ENCODE peak calls at places on chromosomes 7 and 10, in seven cellular contexts. One of them, this sample, is unnamed.

GRCh38 chr10:47104786-47105385 is 193.7 kb downstream of the PTPN20 start:
- ATAC-seq in K562: no peak
- ATAC-seq in right lobe of liver: peak
- ATAC-seq in HepG2: no peak
- ATAC-seq in A549: no peak
- ATAC-seq in GM12878: no peak
- ATAC-seq in gastrocnemius medialis: peak
- ATAC-seq in this sample: peak

GRCh38 chr7:155682484-155682883 is 38.0 kb downstream of the RBM33 start:
- ATAC-seq in GM12878: no peak
- ATAC-seq in A549: no peak
- ATAC-seq in right lobe of liver: peak
- ATAC-seq in K562: no peak
- ATAC-seq in HepG2: peak
- ATAC-seq in gastrocnemius medialis: no peak
- ATAC-seq in this sample: no peak

GRCh38 chr10:656883-657282 is 32.6 kb downstream of the DIP2C start:
- ATAC-seq in right lobe of liver: no peak
- ATAC-seq in A549: no peak
- ATAC-seq in gastrocnemius medialis: no peak
- ATAC-seq in HepG2: no peak
- ATAC-seq in K562: no peak
- ATAC-seq in GM12878: no peak
- ATAC-seq in this sample: no peak

GRCh38 chr7:665251-665650 is 61.2 kb upstream of the DNAAF5 start:
- ATAC-seq in right lobe of liver: no peak
- ATAC-seq in GM12878: no peak
- ATAC-seq in A549: no peak
- ATAC-seq in HepG2: peak
- ATAC-seq in K562: no peak
- ATAC-seq in gastrocnemius medialis: no peak
- ATAC-seq in this sample: no peak

GRCh38 chr7:92709150-92709549 is 119.0 kb upstream of the FAM133B start:
- ATAC-seq in right lobe of liver: no peak
- ATAC-seq in gastrocnemius medialis: no peak
- ATAC-seq in K562: no peak
- ATAC-seq in A549: no peak
- ATAC-seq in HepG2: no peak
- ATAC-seq in GM12878: peak
- ATAC-seq in this sample: no peak

GRCh38 chr7:88480901-88481300 is 174.2 kb upstream of the STEAP4 start:
- ATAC-seq in A549: no peak
- ATAC-seq in K562: no peak
- ATAC-seq in HepG2: no peak
- ATAC-seq in GM12878: no peak
- ATAC-seq in right lobe of liver: no peak
- ATAC-seq in gastrocnemius medialis: no peak
- ATAC-seq in this sample: no peak

GRCh38 chr10:70982443-70982842 is 94.1 kb upstream of the PCBD1 start:
- ATAC-seq in K562: no peak
- ATAC-seq in GM12878: peak
- ATAC-seq in gastrocnemius medialis: no peak
- ATAC-seq in HepG2: peak
- ATAC-seq in right lobe of liver: no peak
- ATAC-seq in A549: no peak
- ATAC-seq in this sample: no peak

GRCh38 chr10:7417807-7418206 is 7.0 kb upstream of the SFMBT2 start:
- ATAC-seq in right lobe of liver: no peak
- ATAC-seq in gastrocnemius medialis: no peak
- ATAC-seq in GM12878: peak
- ATAC-seq in K562: no peak
- ATAC-seq in HepG2: no peak
- ATAC-seq in A549: no peak
- ATAC-seq in this sample: no peak

GRCh38 chr7:39720586-39720985 is 97.2 kb downstream of the RALA start:
- ATAC-seq in K562: peak
- ATAC-seq in GM12878: no peak
- ATAC-seq in right lobe of liver: peak
- ATAC-seq in A549: no peak
- ATAC-seq in HepG2: peak
- ATAC-seq in gastrocnemius medialis: no peak
- ATAC-seq in this sample: no peak

GRCh38 chr10:73207883-73208282 is 39.2 kb downstream of the DNAJC9 start:
- ATAC-seq in GM12878: no peak
- ATAC-seq in A549: no peak
- ATAC-seq in gastrocnemius medialis: no peak
- ATAC-seq in HepG2: no peak
- ATAC-seq in right lobe of liver: no peak
- ATAC-seq in K562: peak
- ATAC-seq in this sample: peak

GRCh38 chr10:90849956-90850749 is 7.7 kb downstream of the HTR7 start:
- ATAC-seq in HepG2: no peak
- ATAC-seq in K562: no peak
- ATAC-seq in gastrocnemius medialis: no peak
- ATAC-seq in right lobe of liver: no peak
- ATAC-seq in A549: no peak
- ATAC-seq in GM12878: no peak
- ATAC-seq in this sample: no peak

GRCh38 chr7:28136420-28136819 is 44.2 kb downstream of the JAZF1 start:
- ATAC-seq in GM12878: no peak
- ATAC-seq in A549: no peak
- ATAC-seq in K562: no peak
- ATAC-seq in gastrocnemius medialis: no peak
- ATAC-seq in HepG2: no peak
- ATAC-seq in right lobe of liver: no peak
- ATAC-seq in this sample: no peak

GRCh38 chr7:140330128-140330527 is 68.2 kb downstream of the SLC37A3 start:
- ATAC-seq in right lobe of liver: no peak
- ATAC-seq in GM12878: no peak
- ATAC-seq in gastrocnemius medialis: no peak
- ATAC-seq in K562: no peak
- ATAC-seq in A549: no peak
- ATAC-seq in HepG2: no peak
- ATAC-seq in this sample: no peak

GRCh38 chr10:99411546-99411945 is 18.9 kb downstream of the GOT1 start:
- ATAC-seq in right lobe of liver: peak
- ATAC-seq in A549: no peak
- ATAC-seq in HepG2: no peak
- ATAC-seq in gastrocnemius medialis: peak
- ATAC-seq in K562: no peak
- ATAC-seq in GM12878: no peak
- ATAC-seq in this sample: no peak

GRCh38 chr10:123704076-123704475 is 37.9 kb downstream of the GPR26 start:
- ATAC-seq in HepG2: no peak
- ATAC-seq in right lobe of liver: no peak
- ATAC-seq in gastrocnemius medialis: no peak
- ATAC-seq in A549: no peak
- ATAC-seq in GM12878: no peak
- ATAC-seq in K562: no peak
- ATAC-seq in this sample: no peak

GRCh38 chr10:80471009-80471408 is 16.9 kb downstream of the TSPAN14 start:
- ATAC-seq in gastrocnemius medialis: no peak
- ATAC-seq in HepG2: no peak
- ATAC-seq in A549: no peak
- ATAC-seq in right lobe of liver: no peak
- ATAC-seq in K562: no peak
- ATAC-seq in GM12878: peak
- ATAC-seq in this sample: no peak

GRCh38 chr7:100825760-100826545 is 1.4 kb downstream of the EPHB4 start:
- ATAC-seq in gastrocnemius medialis: no peak
- ATAC-seq in GM12878: no peak
- ATAC-seq in K562: peak
- ATAC-seq in HepG2: peak
- ATAC-seq in right lobe of liver: no peak
- ATAC-seq in A549: peak
- ATAC-seq in this sample: no peak

GRCh38 chr7:100829150-100829716 is 1.9 kb upstream of the EPHB4 start:
- ATAC-seq in gastrocnemius medialis: peak
- ATAC-seq in HepG2: no peak
- ATAC-seq in K562: peak
- ATAC-seq in right lobe of liver: peak
- ATAC-seq in A549: no peak
- ATAC-seq in GM12878: no peak
- ATAC-seq in this sample: peak

GRCh38 chr7:100826546-100827329 is 585 bp downstream of the EPHB4 start:
- ATAC-seq in GM12878: no peak
- ATAC-seq in HepG2: peak
- ATAC-seq in A549: peak
- ATAC-seq in gastrocnemius medialis: peak
- ATAC-seq in right lobe of liver: peak
- ATAC-seq in K562: peak
- ATAC-seq in this sample: peak

GRCh38 chr7:100825215-100825671 is 2.1 kb downstream of the EPHB4 start:
- ATAC-seq in right lobe of liver: peak
- ATAC-seq in GM12878: no peak
- ATAC-seq in A549: no peak
- ATAC-seq in K562: peak
- ATAC-seq in HepG2: peak
- ATAC-seq in gastrocnemius medialis: no peak
- ATAC-seq in this sample: no peak

GRCh38 chr7:100827330-100828226 is at the start of gene EPHB4:
- ATAC-seq in HepG2: peak
- ATAC-seq in GM12878: no peak
- ATAC-seq in K562: peak
- ATAC-seq in A549: peak
- ATAC-seq in right lobe of liver: peak
- ATAC-seq in gastrocnemius medialis: peak
- ATAC-seq in this sample: peak
- TF ChIP-seq CTCF in HepG2: peak
- TF ChIP-seq CTCF in GM12878: no peak
- TF ChIP-seq CTCF in K562: peak
- TF ChIP-seq CTCF in A549: peak
- TF ChIP-seq CTCF in right lobe of liver: peak
- TF ChIP-seq CTCF in gastrocnemius medialis: no peak
- TF ChIP-seq CTCF in this sample: no peak

GRCh38 chr10:106897631-106898161 is 266.8 kb downstream of the SORCS1 start:
- ATAC-seq in right lobe of liver: peak
- ATAC-seq in GM12878: no peak
- ATAC-seq in K562: no peak
- ATAC-seq in A549: no peak
- ATAC-seq in gastrocnemius medialis: no peak
- ATAC-seq in HepG2: no peak
- ATAC-seq in this sample: peak
- TF ChIP-seq POLR2A in right lobe of liver: no peak
- TF ChIP-seq POLR2A in GM12878: no peak
- TF ChIP-seq POLR2A in K562: no peak
- TF ChIP-seq POLR2A in A549: no peak
- TF ChIP-seq POLR2A in gastrocnemius medialis: no peak
- TF ChIP-seq POLR2A in HepG2: no peak
- TF ChIP-seq POLR2A in this sample: no peak

DNA sequence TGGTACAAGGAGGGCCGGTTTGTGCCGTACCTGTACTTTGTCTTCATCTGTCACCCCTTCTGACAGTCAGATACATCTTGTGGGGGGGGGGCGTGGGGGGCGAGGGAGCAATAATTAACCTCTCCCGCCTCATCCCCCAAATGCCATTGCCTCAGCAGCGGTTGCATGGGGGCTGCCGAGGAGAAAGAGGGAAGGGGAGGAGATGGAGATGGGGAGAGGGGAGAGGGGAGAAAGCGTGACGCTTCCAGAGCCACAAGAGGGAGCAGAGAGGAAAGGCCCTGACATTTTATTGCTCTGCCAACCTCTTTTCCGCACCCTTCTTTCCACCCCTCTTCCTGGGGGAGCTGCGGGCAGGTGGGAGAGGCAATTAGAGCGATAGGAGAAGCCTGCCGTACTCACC is 11.8 kb downstream of the KAZALD1 start:
- ATAC-seq in right lobe of liver: no peak
- ATAC-seq in K562: no peak
- ATAC-seq in A549: no peak
- ATAC-seq in gastrocnemius medialis: no peak
- ATAC-seq in GM12878: no peak
- ATAC-seq in HepG2: peak
- ATAC-seq in this sample: no peak
- TF ChIP-seq CTCF in right lobe of liver: no peak
- TF ChIP-seq CTCF in K562: no peak
- TF ChIP-seq CTCF in A549: no peak
- TF ChIP-seq CTCF in gastrocnemius medialis: no peak
- TF ChIP-seq CTCF in GM12878: no peak
- TF ChIP-seq CTCF in HepG2: peak
- TF ChIP-seq CTCF in this sample: no peak

DNA sequence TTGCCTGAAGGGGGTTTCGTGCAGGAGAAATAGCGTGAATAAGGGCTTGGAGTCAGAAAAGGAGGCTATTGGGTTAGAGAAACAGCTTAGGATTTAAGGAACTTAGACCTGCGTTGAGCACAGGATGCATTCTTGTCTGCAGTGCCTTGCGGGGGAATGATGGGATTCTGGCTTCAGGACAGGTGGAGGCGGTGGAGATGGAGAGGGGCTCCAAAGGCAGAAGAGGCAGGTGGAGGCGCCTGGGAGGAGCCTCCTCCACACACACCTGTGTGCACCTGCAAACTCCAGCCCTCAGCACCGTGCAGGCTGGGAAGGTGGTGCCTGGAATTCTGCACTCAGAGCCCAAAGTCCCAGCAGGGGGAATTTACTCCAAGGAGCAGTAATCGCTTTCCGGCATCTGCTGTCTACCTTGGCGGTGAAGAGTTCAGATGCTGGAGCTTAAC is 1.8 kb downstream of the CLIP2 start:
- ATAC-seq in right lobe of liver: no peak
- ATAC-seq in HepG2: no peak
- ATAC-seq in GM12878: no peak
- ATAC-seq in K562: no peak
- ATAC-seq in gastrocnemius medialis: no peak
- ATAC-seq in A549: no peak
- ATAC-seq in this sample: no peak
- TF ChIP-seq POLR2A in right lobe of liver: no peak
- TF ChIP-seq POLR2A in HepG2: no peak
- TF ChIP-seq POLR2A in GM12878: no peak
- TF ChIP-seq POLR2A in K562: no peak
- TF ChIP-seq POLR2A in gastrocnemius medialis: no peak
- TF ChIP-seq POLR2A in A549: no peak
- TF ChIP-seq POLR2A in this sample: no peak

GRCh38 chr7:134347567-134347966 is 30.8 kb upstream of the SLC35B4 start:
- ATAC-seq in HepG2: no peak
- ATAC-seq in A549: no peak
- ATAC-seq in GM12878: no peak
- ATAC-seq in gastrocnemius medialis: no peak
- ATAC-seq in K562: peak
- ATAC-seq in right lobe of liver: no peak
- ATAC-seq in this sample: no peak
- TF ChIP-seq CTCF in HepG2: no peak
- TF ChIP-seq CTCF in A549: no peak
- TF ChIP-seq CTCF in GM12878: no peak
- TF ChIP-seq CTCF in gastrocnemius medialis: no peak
- TF ChIP-seq CTCF in K562: peak
- TF ChIP-seq CTCF in right lobe of liver: no peak
- TF ChIP-seq CTCF in this sample: no peak